ENCODE peak calls at places on chromosomes 4 and X, in seven cellular contexts. One of them, this sample, is unnamed.

GRCh38 chr4:98584265-98584664 is 74.1 kb downstream of the TSPAN5 start:
- DNase-seq in H1: no peak
- DNase-seq in mesenchymal stem cell: no peak
- DNase-seq in H9: no peak
- DNase-seq in mesendoderm: no peak
- DNase-seq in IMR-90: peak
- DNase-seq in neuronal stem cell: no peak
- DNase-seq in this sample: no peak

GRCh38 chrX:12007881-12008280 is 130.4 kb upstream of the FRMPD4 start:
- DNase-seq in mesenchymal stem cell: peak
- DNase-seq in H9: no peak
- DNase-seq in mesendoderm: no peak
- DNase-seq in neuronal stem cell: no peak
- DNase-seq in H1: no peak
- DNase-seq in IMR-90: peak
- DNase-seq in this sample: no peak

GRCh38 chr4:25031077-25031606 is 396 bp upstream of the LGI2 start:
- DNase-seq in H1: peak
- DNase-seq in IMR-90: no peak
- DNase-seq in mesendoderm: peak
- DNase-seq in mesenchymal stem cell: peak
- DNase-seq in H9: peak
- DNase-seq in neuronal stem cell: peak
- DNase-seq in this sample: peak

GRCh38 chrX:103846395-103846794 is 14.3 kb upstream of the RAB9B start:
- DNase-seq in neuronal stem cell: no peak
- DNase-seq in mesendoderm: no peak
- DNase-seq in H1: no peak
- DNase-seq in IMR-90: peak
- DNase-seq in mesenchymal stem cell: no peak
- DNase-seq in H9: no peak
- DNase-seq in this sample: no peak

GRCh38 chrX:87409113-87409841 is 108.3 kb upstream of the KLHL4 start:
- DNase-seq in neuronal stem cell: no peak
- DNase-seq in mesenchymal stem cell: peak
- DNase-seq in mesendoderm: peak
- DNase-seq in H9: no peak
- DNase-seq in H1: no peak
- DNase-seq in IMR-90: peak
- DNase-seq in this sample: no peak

GRCh38 chrX:108642273-108642628 is 94.1 kb downstream of the IRS4 start:
- DNase-seq in IMR-90: no peak
- DNase-seq in mesendoderm: peak
- DNase-seq in mesenchymal stem cell: no peak
- DNase-seq in H9: no peak
- DNase-seq in H1: no peak
- DNase-seq in neuronal stem cell: no peak
- DNase-seq in this sample: no peak

GRCh38 chrX:100864967-100865366 is 9.2 kb downstream of the NOX1 start:
- DNase-seq in mesenchymal stem cell: peak
- DNase-seq in H9: no peak
- DNase-seq in neuronal stem cell: no peak
- DNase-seq in mesendoderm: no peak
- DNase-seq in H1: no peak
- DNase-seq in IMR-90: peak
- DNase-seq in this sample: no peak

GRCh38 chrX:75786290-75786689 is 1.2 kb upstream of the MAGEE2 start:
- DNase-seq in H9: no peak
- DNase-seq in mesendoderm: no peak
- DNase-seq in IMR-90: no peak
- DNase-seq in neuronal stem cell: no peak
- DNase-seq in H1: no peak
- DNase-seq in mesenchymal stem cell: no peak
- DNase-seq in this sample: no peak

GRCh38 chr4:55125763-55126541 is 557 bp upstream of the KDR start:
- DNase-seq in neuronal stem cell: no peak
- DNase-seq in IMR-90: no peak
- DNase-seq in mesenchymal stem cell: peak
- DNase-seq in H9: peak
- DNase-seq in H1: peak
- DNase-seq in mesendoderm: peak
- DNase-seq in this sample: no peak

GRCh38 chrX:15854080-15854655 is 445 bp downstream of the AP1S2 start:
- DNase-seq in mesendoderm: peak
- DNase-seq in IMR-90: no peak
- DNase-seq in H9: peak
- DNase-seq in H1: peak
- DNase-seq in neuronal stem cell: peak
- DNase-seq in mesenchymal stem cell: peak
- DNase-seq in this sample: no peak

GRCh38 chr4:169253904-169254303 is 16.9 kb downstream of the SH3RF1 start:
- DNase-seq in IMR-90: peak
- DNase-seq in neuronal stem cell: no peak
- DNase-seq in mesendoderm: no peak
- DNase-seq in H1: no peak
- DNase-seq in mesenchymal stem cell: peak
- DNase-seq in H9: no peak
- DNase-seq in this sample: no peak

GRCh38 chrX:116240446-116240845 is 69.9 kb downstream of the AGTR2 start:
- DNase-seq in H9: no peak
- DNase-seq in IMR-90: no peak
- DNase-seq in H1: no peak
- DNase-seq in mesenchymal stem cell: no peak
- DNase-seq in mesendoderm: no peak
- DNase-seq in neuronal stem cell: no peak
- DNase-seq in this sample: no peak

GRCh38 chr4:77177196-77177595 is 20.2 kb downstream of the CCNG2 start:
- DNase-seq in H9: no peak
- DNase-seq in neuronal stem cell: peak
- DNase-seq in mesenchymal stem cell: no peak
- DNase-seq in IMR-90: no peak
- DNase-seq in mesendoderm: no peak
- DNase-seq in H1: no peak
- DNase-seq in this sample: no peak

GRCh38 chr4:121462660-121463261 is 81.9 kb upstream of the QRFPR start:
- DNase-seq in H1: no peak
- DNase-seq in IMR-90: peak
- DNase-seq in H9: peak
- DNase-seq in mesenchymal stem cell: peak
- DNase-seq in mesendoderm: peak
- DNase-seq in neuronal stem cell: peak
- DNase-seq in this sample: peak

GRCh38 chr4:38831653-38832052 is 25.0 kb downstream of the TLR6 start:
- DNase-seq in mesendoderm: no peak
- DNase-seq in H1: no peak
- DNase-seq in H9: no peak
- DNase-seq in IMR-90: peak
- DNase-seq in neuronal stem cell: no peak
- DNase-seq in mesenchymal stem cell: no peak
- DNase-seq in this sample: peak

GRCh38 chr4:120132935-120133334 is 66.3 kb upstream of the MAD2L1 start:
- DNase-seq in H1: no peak
- DNase-seq in neuronal stem cell: no peak
- DNase-seq in mesenchymal stem cell: peak
- DNase-seq in IMR-90: peak
- DNase-seq in mesendoderm: no peak
- DNase-seq in H9: no peak
- DNase-seq in this sample: no peak

GRCh38 chr4:3679071-3679825 is 86.9 kb upstream of the ADRA2C start:
- DNase-seq in mesendoderm: no peak
- DNase-seq in mesenchymal stem cell: no peak
- DNase-seq in H1: no peak
- DNase-seq in IMR-90: no peak
- DNase-seq in H9: peak
- DNase-seq in neuronal stem cell: no peak
- DNase-seq in this sample: no peak

GRCh38 chr4:81166431-81166830 is 48.6 kb downstream of the PRKG2 start:
- DNase-seq in H1: no peak
- DNase-seq in IMR-90: no peak
- DNase-seq in H9: no peak
- DNase-seq in mesendoderm: no peak
- DNase-seq in mesenchymal stem cell: no peak
- DNase-seq in neuronal stem cell: no peak
- DNase-seq in this sample: no peak

GRCh38 chrX:152070186-152070585 is 68.2 kb downstream of the MAGEA10 start:
- DNase-seq in H1: no peak
- DNase-seq in IMR-90: no peak
- DNase-seq in neuronal stem cell: no peak
- DNase-seq in mesendoderm: no peak
- DNase-seq in mesenchymal stem cell: no peak
- DNase-seq in H9: no peak
- DNase-seq in this sample: peak

GRCh38 chr4:3833326-3833989 is 67.3 kb downstream of the ADRA2C start:
- DNase-seq in mesenchymal stem cell: no peak
- DNase-seq in neuronal stem cell: no peak
- DNase-seq in IMR-90: no peak
- DNase-seq in mesendoderm: no peak
- DNase-seq in H9: no peak
- DNase-seq in H1: no peak
- DNase-seq in this sample: no peak

GRCh38 chr4:3321295-3321889 is 28.6 kb downstream of the RGS12 start:
- DNase-seq in mesenchymal stem cell: no peak
- DNase-seq in H9: no peak
- DNase-seq in IMR-90: no peak
- DNase-seq in H1: no peak
- DNase-seq in mesendoderm: no peak
- DNase-seq in neuronal stem cell: no peak
- DNase-seq in this sample: no peak

GRCh38 chr4:45770958-45771357 is 352.9 kb downstream of the GABRG1 start:
- DNase-seq in neuronal stem cell: no peak
- DNase-seq in mesendoderm: no peak
- DNase-seq in H9: no peak
- DNase-seq in IMR-90: no peak
- DNase-seq in H1: no peak
- DNase-seq in mesenchymal stem cell: no peak
- DNase-seq in this sample: no peak

GRCh38 chr4:134201216-134202098 is at the start of gene PABPC4L:
- DNase-seq in mesenchymal stem cell: peak
- DNase-seq in mesendoderm: peak
- DNase-seq in neuronal stem cell: peak
- DNase-seq in IMR-90: peak
- DNase-seq in H9: peak
- DNase-seq in H1: peak
- DNase-seq in this sample: no peak

GRCh38 chrX:56802921-56803848 is 74.1 kb downstream of the NBDY start:
- DNase-seq in neuronal stem cell: peak
- DNase-seq in IMR-90: peak
- DNase-seq in H1: peak
- DNase-seq in mesendoderm: peak
- DNase-seq in mesenchymal stem cell: peak
- DNase-seq in H9: peak
- DNase-seq in this sample: peak

GRCh38 chr4:1290165-1290977 is 680 bp downstream of the MAEA start:
- DNase-seq in H1: no peak
- DNase-seq in mesendoderm: peak
- DNase-seq in H9: no peak
- DNase-seq in mesenchymal stem cell: peak
- DNase-seq in neuronal stem cell: no peak
- DNase-seq in IMR-90: peak
- DNase-seq in this sample: peak

DNA sequence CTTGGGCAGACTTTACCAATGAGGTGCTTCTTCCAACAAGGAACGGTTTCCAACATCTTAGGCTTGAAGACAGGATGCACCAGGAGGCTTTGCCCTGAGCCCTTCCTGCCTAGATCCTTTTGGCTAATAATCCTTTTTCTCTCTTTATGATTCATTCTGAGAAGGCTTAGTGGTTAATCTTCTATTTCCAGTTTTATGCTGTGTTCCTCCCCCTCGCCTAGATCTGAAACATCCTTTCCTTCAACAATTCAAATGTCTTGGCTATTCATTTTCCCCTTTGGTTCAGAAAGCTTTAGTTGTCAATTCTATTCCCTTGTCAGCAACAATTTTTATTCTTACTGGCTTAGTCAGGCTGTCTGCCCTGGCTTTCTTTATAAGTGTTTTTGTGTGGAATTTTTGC is 235.1 kb downstream of the SPRY1 start:
- DNase-seq in H1: no peak
- DNase-seq in IMR-90: peak
- DNase-seq in neuronal stem cell: no peak
- DNase-seq in mesendoderm: no peak
- DNase-seq in mesenchymal stem cell: no peak
- DNase-seq in H9: no peak
- DNase-seq in this sample: no peak
- H4K8ac ChIP-seq in H1: no peak
- H4K8ac ChIP-seq in IMR-90: no peak
- H4K8ac ChIP-seq in neuronal stem cell: no peak
- H4K8ac ChIP-seq in mesendoderm: no peak
- H4K8ac ChIP-seq in mesenchymal stem cell: no peak
- H4K8ac ChIP-seq in H9: no peak
- H4K8ac ChIP-seq in this sample: no peak

GRCh38 chrX:24014388-24015018 is 12.5 kb downstream of the KLHL15 start:
- DNase-seq in H1: no peak
- DNase-seq in neuronal stem cell: no peak
- DNase-seq in IMR-90: peak
- DNase-seq in mesenchymal stem cell: peak
- DNase-seq in H9: no peak
- DNase-seq in mesendoderm: no peak
- DNase-seq in this sample: no peak

GRCh38 chrX:24017674-24018073 is 9.3 kb downstream of the KLHL15 start:
- DNase-seq in mesendoderm: no peak
- DNase-seq in neuronal stem cell: no peak
- DNase-seq in H9: no peak
- DNase-seq in H1: no peak
- DNase-seq in mesenchymal stem cell: no peak
- DNase-seq in IMR-90: no peak
- DNase-seq in this sample: no peak

GRCh38 chrX:24012266-24012665 is 14.7 kb downstream of the KLHL15 start:
- DNase-seq in mesendoderm: no peak
- DNase-seq in IMR-90: no peak
- DNase-seq in H9: no peak
- DNase-seq in mesenchymal stem cell: no peak
- DNase-seq in H1: no peak
- DNase-seq in neuronal stem cell: no peak
- DNase-seq in this sample: no peak
- H2AK5ac ChIP-seq in mesendoderm: no peak
- H2AK5ac ChIP-seq in IMR-90: no peak
- H2AK5ac ChIP-seq in H9: no peak
- H2AK5ac ChIP-seq in mesenchymal stem cell: no peak
- H2AK5ac ChIP-seq in H1: no peak
- H2AK5ac ChIP-seq in neuronal stem cell: no peak
- H2AK5ac ChIP-seq in this sample: no peak

DNA sequence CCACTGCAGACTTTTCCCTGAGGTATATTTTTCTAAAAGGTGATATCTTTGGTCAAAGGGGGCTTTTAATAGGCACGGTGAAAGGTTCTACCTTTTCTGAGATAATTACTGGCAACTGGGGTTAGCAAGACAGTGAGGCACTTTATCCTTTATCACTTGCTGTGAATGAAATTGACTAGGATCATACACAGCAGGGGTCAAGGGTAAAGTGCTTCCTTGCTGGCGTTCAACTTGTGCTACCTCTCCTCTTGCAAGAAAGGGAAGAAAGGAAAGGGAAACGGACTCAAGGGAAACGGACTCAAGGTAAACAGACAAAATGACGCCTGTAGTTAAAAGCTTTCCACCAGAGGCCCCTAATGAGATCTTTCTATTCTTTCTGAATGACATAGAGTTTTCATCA is 78.6 kb upstream of the RAPGEF2 start:
- DNase-seq in H1: no peak
- DNase-seq in H9: no peak
- DNase-seq in mesendoderm: peak
- DNase-seq in neuronal stem cell: no peak
- DNase-seq in IMR-90: no peak
- DNase-seq in mesenchymal stem cell: no peak
- DNase-seq in this sample: no peak
- H4K8ac ChIP-seq in H1: no peak
- H4K8ac ChIP-seq in H9: no peak
- H4K8ac ChIP-seq in mesendoderm: no peak
- H4K8ac ChIP-seq in neuronal stem cell: no peak
- H4K8ac ChIP-seq in IMR-90: no peak
- H4K8ac ChIP-seq in mesenchymal stem cell: no peak
- H4K8ac ChIP-seq in this sample: no peak

GRCh38 chr4:88865466-88865865 is 167.8 kb upstream of the NAP1L5 start:
- DNase-seq in mesenchymal stem cell: peak
- DNase-seq in IMR-90: peak
- DNase-seq in H9: no peak
- DNase-seq in mesendoderm: no peak
- DNase-seq in neuronal stem cell: no peak
- DNase-seq in H1: no peak
- DNase-seq in this sample: no peak
- H2AK5ac ChIP-seq in mesenchymal stem cell: no peak
- H2AK5ac ChIP-seq in IMR-90: no peak
- H2AK5ac ChIP-seq in H9: no peak
- H2AK5ac ChIP-seq in mesendoderm: no peak
- H2AK5ac ChIP-seq in neuronal stem cell: no peak
- H2AK5ac ChIP-seq in H1: no peak
- H2AK5ac ChIP-seq in this sample: no peak

This sample was measured in trophoblast cell.